ENCODE peak calls at places on chromosome 22, in six cellular contexts. E, F, N, G, Z and P are unnamed samples.

GRCh38 chr22:48423481-48423901 is 1404.2 kb downstream of the BRD1 start:
- DNase-seq in Z (peak; percentile 58), E (no peak), F (no peak), G (no peak), N (no peak), P (no peak)

GRCh38 chr22:48942698-48943566 is 884.7 kb downstream of the BRD1 start:
- DNase-seq in E (no peak), Z (no peak), N (no peak), F (no peak), G (no peak), P (no peak)

GRCh38 chr22:27628891-27629631 is 172.5 kb downstream of the MN1 start:
- DNase-seq in F (no peak), E (no peak), Z (no peak), N (no peak), G (no peak), P (no peak)

GRCh38 chr22:17201285-17201945 is 17.8 kb downstream of the ADA2 start:
- DNase-seq in F (no peak), Z (peak; percentile 41), G (no peak), N (no peak), E (no peak), P (no peak)

GRCh38 chr22:37231406-37232139 is 12.5 kb downstream of the RAC2 start:
- DNase-seq in Z (no peak), G (no peak), N (no peak), F (no peak), E (no peak), P (no peak)

GRCh38 chr22:41596776-41597634 is 7.4 kb upstream of the PMM1 start:
- DNase-seq in F (no peak), Z (peak; percentile 53), E (peak; percentile 33), N (peak; percentile 59), G (no peak), P (peak; percentile 50)

GRCh38 chr22:27170491-27170890 is 513.1 kb downstream of the MIAT start:
- DNase-seq in G (no peak), E (no peak), N (peak; percentile 92), Z (no peak), F (peak; percentile 18), P (no peak)

GRCh38 chr22:44669725-44670027 is 32.3 kb upstream of the PRR5 start:
- DNase-seq in Z (peak; percentile 43), G (no peak), E (no peak), F (no peak), N (peak; percentile 37), P (peak; percentile 16)

GRCh38 chr22:46595545-46595944 is 24.6 kb upstream of the GRAMD4 start:
- DNase-seq in N (no peak), F (no peak), G (no peak), E (no peak), Z (no peak), P (no peak)

GRCh38 chr22:28381427-28382167 is 298.0 kb downstream of the TTC28 start:
- DNase-seq in F (peak; percentile 60), E (no peak), G (no peak), N (no peak), Z (no peak), P (no peak)

GRCh38 chr22:25002241-25002985 is 49.9 kb downstream of the KIAA1671 start:
- DNase-seq in G (no peak), E (no peak), F (no peak), N (no peak), Z (no peak), P (no peak)

GRCh38 chr22:31241936-31242335 is 29.8 kb downstream of the LIMK2 start:
- DNase-seq in E (no peak), G (no peak), F (no peak), N (peak; percentile 46), Z (no peak), P (no peak)

GRCh38 chr22:49621601-49622210 is 206.0 kb downstream of the BRD1 start:
- DNase-seq in E (no peak), Z (no peak), G (no peak), F (no peak), N (no peak), P (no peak)

GRCh38 chr22:21755855-21756284 is 20.3 kb upstream of the YPEL1 start:
- DNase-seq in Z (no peak), N (no peak), G (no peak), E (no peak), F (no peak), P (no peak)

GRCh38 chr22:37639070-37639760 is at the start of gene SH3BP1:
- DNase-seq in Z (peak; percentile 18), F (no peak), G (no peak), N (peak; percentile 20), E (peak; percentile 47), P (peak; percentile 57)

GRCh38 chr22:19818264-19819208 is 36.1 kb downstream of the GNB1L start:
- DNase-seq in Z (no peak), E (no peak), N (no peak), G (no peak), F (no peak), P (no peak)

GRCh38 chr22:40401532-40401931 is 31.1 kb downstream of the SGSM3 start:
- DNase-seq in G (no peak), Z (no peak), F (no peak), N (no peak), E (peak; percentile 51), P (no peak)

GRCh38 chr22:29341056-29341848 is 25.8 kb upstream of the RASL10A start:
- DNase-seq in Z (no peak), G (no peak), E (no peak), F (no peak), N (no peak), P (no peak)

GRCh38 chr22:24580276-24580675 is 12.6 kb downstream of the LRRC75B start:
- DNase-seq in G (no peak), Z (no peak), F (no peak), E (no peak), N (no peak), P (no peak)